ENCODE peak calls at places on chromosomes 2 and 18, in six cellular contexts. N is prostate gland, J is kidney, Z is cardiac muscle cell, H is GM23338, W is colonic mucosa. R is an unnamed sample.

GRCh38 chr18:48723837-48724236 is 185.0 kb downstream of the CTIF start:
- DNase-seq in H (no peak), J (no peak), Z (no peak), N (no peak), W (no peak), R (no peak)

GRCh38 chr2:121362776-121363175 is 77.8 kb upstream of the TFCP2L1 start:
- DNase-seq in H (no peak), Z (no peak), W (no peak), N (no peak), J (no peak), R (no peak)

GRCh38 chr18:48215876-48216638 is 193.1 kb downstream of the ZBTB7C start:
- DNase-seq in N (no peak), Z (no peak), H (no peak), J (no peak), W (no peak), R (no peak)

GRCh38 chr2:200484934-200485333 is 24.9 kb downstream of the KCTD18 start:
- DNase-seq in N (no peak), J (no peak), W (no peak), H (no peak), Z (no peak), R (no peak)

GRCh38 chr2:196592331-196592911 is 47.1 kb upstream of the CCDC150 start:
- DNase-seq in J (no peak), H (peak; percentile 76), N (peak; percentile 4), Z (peak; percentile 48), W (peak; percentile 20), R (peak; percentile 24)

GRCh38 chr2:24818721-24819167 is 25.5 kb downstream of the CENPO start:
- DNase-seq in J (peak; percentile 25), H (no peak), W (peak; percentile 12), Z (peak; percentile 50), N (peak; percentile 1), R (no peak)

GRCh38 chr2:182668671-182669070 is 47.4 kb upstream of the DNAJC10 start:
- DNase-seq in H (peak; percentile 12), Z (no peak), J (no peak), W (peak; percentile 23), N (no peak), R (no peak)

GRCh38 chr2:83320053-83320452 is 1139.0 kb downstream of the SUCLG1 start:
- DNase-seq in H (no peak), W (no peak), N (no peak), J (no peak), Z (no peak), R (no peak)

GRCh38 chr2:158932246-158932645 is 36.2 kb upstream of the TANC1 start:
- DNase-seq in N (no peak), W (no peak), J (no peak), H (no peak), Z (peak; percentile 79), R (no peak)

GRCh38 chr2:86764661-86765307 is 25.9 kb downstream of the CD8A start:
- DNase-seq in H (peak; percentile 75), J (no peak), N (no peak), Z (peak; percentile 62), W (no peak), R (no peak)

GRCh38 chr2:32484907-32485306 is 128.1 kb downstream of the BIRC6 start:
- DNase-seq in H (no peak), Z (peak; percentile 90), J (no peak), N (no peak), W (no peak), R (no peak)

GRCh38 chr2:101187131-101187530 is 35.9 kb upstream of the TBC1D8 start:
- DNase-seq in J (no peak), H (no peak), W (no peak), Z (no peak), N (no peak), R (no peak)

GRCh38 chr2:135337066-135337465 is 194.0 kb downstream of the ZRANB3 start:
- DNase-seq in H (no peak), J (no peak), W (no peak), Z (peak; percentile 21), N (no peak), R (no peak)

GRCh38 chr18:28208712-28209265 is 31.9 kb upstream of the CDH2 start:
- DNase-seq in N (no peak), J (no peak), Z (no peak), W (no peak), H (no peak), R (no peak)

GRCh38 chr2:64865831-64866146 is 123.4 kb upstream of the SLC1A4 start:
- DNase-seq in H (peak; percentile 34), Z (no peak), N (no peak), W (no peak), J (no peak), R (no peak)

GRCh38 chr2:105804266-105804665 is 59.6 kb downstream of the NCK2 start:
- DNase-seq in W (no peak), J (no peak), Z (peak; percentile 61), N (no peak), H (no peak), R (no peak)

GRCh38 chr2:120246546-120247300 is 5.9 kb upstream of the RALB start:
- DNase-seq in W (peak; percentile 18), J (no peak), N (no peak), Z (no peak), H (no peak), R (no peak)

GRCh38 chr2:127191331-127192219 is 28.5 kb downstream of the CYP27C1 start:
- DNase-seq in J (no peak), Z (no peak), H (no peak), W (no peak), N (no peak), R (no peak)

DNA sequence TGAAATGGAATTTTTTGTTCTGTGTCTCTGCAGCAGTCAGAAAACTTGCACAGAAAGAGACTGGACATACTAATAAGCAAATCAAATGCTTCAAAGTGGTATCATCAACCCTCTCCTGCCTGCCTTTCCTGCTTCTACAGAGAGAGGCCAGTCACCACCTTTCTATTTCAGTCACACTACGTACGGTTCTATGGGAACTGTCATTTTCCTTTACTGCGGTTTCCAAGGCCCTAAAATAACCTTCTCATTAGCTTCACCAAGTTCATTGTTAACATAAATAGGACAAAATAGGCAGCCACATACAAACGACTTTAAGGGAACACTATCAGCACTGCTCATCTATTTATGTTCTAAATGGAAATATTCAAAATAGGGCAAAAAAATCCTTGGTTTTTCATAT is 86.6 kb downstream of the METTL8 start:
- DNase-seq in Z (no peak), N (no peak), W (no peak), H (no peak), J (no peak), R (no peak)
- TF ChIP-seq CTCF in Z (no peak), N (no peak), W (no peak), H (no peak), J (no peak), R (peak; percentile 42)

DNA sequence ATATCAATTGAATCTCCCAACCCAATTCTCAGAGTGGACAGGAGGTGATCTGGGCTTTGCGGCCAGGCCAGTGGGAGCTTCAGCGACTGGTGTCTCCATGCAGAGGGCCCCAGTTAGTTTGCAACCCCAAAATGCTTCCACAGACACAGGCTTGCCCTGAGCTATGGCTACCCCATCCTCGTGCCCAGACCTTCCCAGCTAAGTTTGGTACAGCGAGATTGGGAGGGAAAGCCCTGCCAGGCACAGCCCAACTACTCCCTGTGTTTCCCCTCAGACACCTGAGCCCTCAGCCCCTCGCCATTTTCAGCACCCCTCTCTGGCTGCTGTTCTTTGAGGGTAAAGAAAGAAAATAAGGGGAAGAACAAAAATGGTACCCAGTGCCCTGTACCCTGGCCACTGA is 142.9 kb downstream of the TNS1 start:
- DNase-seq in J (no peak), H (no peak), N (no peak), Z (no peak), W (no peak), R (no peak)
- H3K36me3 ChIP-seq in J (peaks cover 37% of the 10 kb centered on the region), H (no peaks in the 10 kb centered on the region), N (no peaks in the 10 kb centered on the region), Z (no peaks in the 10 kb centered on the region), W (no peaks in the 10 kb centered on the region), R (peaks cover 80% of the 10 kb centered on the region)

GRCh38 chr18:3454365-3455089 is 4.6 kb downstream of the TGIF1 start:
- DNase-seq in N (peak; percentile 47), Z (peak; percentile 78), H (peak; percentile 84), W (peak; percentile 71), J (no peak), R (no peak)

GRCh38 chr18:3455938-3456685 is 6.1 kb downstream of the TGIF1 start:
- DNase-seq in J (no peak), W (peak; percentile 57), H (peak; percentile 57), N (no peak), Z (peak; percentile 59), R (no peak)

GRCh38 chr18:3456686-3457069 is 6.7 kb downstream of the TGIF1 start:
- DNase-seq in N (no peak), J (no peak), Z (no peak), W (peak; percentile 58), H (no peak), R (no peak)

GRCh38 chr18:3453540-3454364 is 3.8 kb downstream of the TGIF1 start:
- DNase-seq in J (peak; percentile 86), W (peak; percentile 67), Z (peak; percentile 96), H (peak; percentile 59), N (peak; percentile 76), R (peak; percentile 20)

GRCh38 chr18:3455090-3455640 is 5.2 kb downstream of the TGIF1 start:
- DNase-seq in W (no peak), N (no peak), Z (no peak), H (peak; percentile 64), J (no peak), R (no peak)
- H3K4me3 ChIP-seq in W (no peak overlapping the region), N (peak overlapping the region; percentile 91), Z (peak overlapping the region; percentile 97), H (peak overlapping the region; percentile 83), J (no peak overlapping the region), R (peak overlapping the region; percentile 91)

DNA sequence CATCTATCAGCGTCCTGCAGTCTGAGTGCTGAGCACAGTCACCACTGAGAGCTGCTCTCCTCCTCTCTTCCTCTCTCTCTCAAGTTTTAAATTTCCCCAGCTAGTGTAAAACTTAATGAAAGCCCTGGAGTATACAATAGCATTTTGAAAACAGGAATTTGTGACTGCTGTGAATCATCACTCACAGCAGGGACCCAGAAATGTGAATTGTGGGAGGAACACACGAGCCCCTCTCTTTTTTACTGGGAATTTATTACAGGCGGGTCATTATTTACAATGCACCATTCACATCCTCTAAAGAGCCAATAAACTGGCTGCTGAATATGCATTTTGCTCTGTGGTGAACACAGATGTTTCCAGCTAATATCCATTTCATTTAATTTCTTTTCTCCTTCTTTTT is 185.0 kb upstream of the SMIM21 start:
- DNase-seq in J (no peak), N (no peak), Z (no peak), H (no peak), W (no peak), R (no peak)
- TF ChIP-seq CTCF in J (no peak), N (no peak), Z (no peak), H (no peak), W (no peak), R (no peak)

R was measured in left ventricle myocardium inferior.